ENCODE peak calls at places on chromosomes 3 and 15, in eight cellular contexts. N, H, Z, Y, P, A, J and Q are unnamed samples.

GRCh38 chr15:68218331-68218730 is 11.2 kb downstream of the CLN6 start:
- DNase-seq in N (no peak), H (no peak), Z (no peak), Y (no peak), P (no peak), A (no peak), J (no peak), Q (no peak)

GRCh38 chr3:192038726-192039125 is 577.8 kb downstream of the PYDC2 start:
- DNase-seq in N (no peak), H (no peak), Z (no peak), Y (no peak), P (no peak), A (no peak), J (no peak), Q (no peak)

GRCh38 chr3:184716652-184717607 is 5.1 kb upstream of the MAGEF1 start:
- DNase-seq in N (peak; percentile 63), H (peak; percentile 69), Z (no peak), Y (no peak), P (peak; percentile 30), A (no peak), J (peak; percentile 86), Q (peak; percentile 78)

GRCh38 chr3:155572085-155572484 is 172.8 kb downstream of the PLCH1 start:
- DNase-seq in N (no peak), H (peak; percentile 83), Z (no peak), Y (no peak), P (no peak), A (no peak), J (peak; percentile 52), Q (no peak)

GRCh38 chr3:110687138-110687537 is 384.5 kb upstream of the NECTIN3 start:
- DNase-seq in N (no peak), H (peak; percentile 34), Z (no peak), Y (no peak), P (no peak), A (no peak), J (no peak), Q (no peak)

GRCh38 chr15:39969871-39970270 is 36.0 kb downstream of the EIF2AK4 start:
- DNase-seq in N (peak; percentile 81), H (peak; percentile 86), Z (no peak), Y (no peak), P (peak; percentile 68), A (no peak), J (peak; percentile 60), Q (no peak)

GRCh38 chr15:98730860-98731711 is 82.7 kb downstream of the IGF1R start:
- DNase-seq in N (no peak), H (no peak), Z (no peak), Y (no peak), P (no peak), A (no peak), J (no peak), Q (no peak)

GRCh38 chr3:102060814-102061213 is 211.5 kb downstream of the NFKBIZ start:
- DNase-seq in N (no peak), H (peak; percentile 26), Z (no peak), Y (no peak), P (no peak), A (no peak), J (no peak), Q (no peak)

GRCh38 chr15:31217067-31217466 is 109.6 kb upstream of the KLF13 start:
- DNase-seq in N (no peak), H (no peak), Z (no peak), Y (no peak), P (no peak), A (no peak), J (no peak), Q (no peak)

GRCh38 chr3:49740427-49740826 is 16.7 kb upstream of the GMPPB start:
- DNase-seq in N (no peak), H (no peak), Z (no peak), Y (no peak), P (no peak), A (no peak), J (no peak), Q (no peak)

GRCh38 chr3:18767756-18768303 is 342.7 kb upstream of the SATB1 start:
- DNase-seq in N (no peak), H (no peak), Z (no peak), Y (no peak), P (no peak), A (no peak), J (no peak), Q (no peak)